ENCODE peak calls at places on chromosomes 7 and 10, in eight cellular contexts. P is DND-41, V is hepatocyte, Y is AG09309, S is fibroblast of pulmonary artery, Z is GM13976, H is cardiac fibroblast, F is breast epithelium. E is an unnamed sample.

GRCh38 chr7:27183682-27184341 is 1.2 kb downstream of the HOXA11 start:
- DNase-seq in F (no peak), V (no peak), S (no peak), Z (no peak), H (no peak), Y (no peak), P (no peak), E (no peak)

GRCh38 chr7:134619627-134620331 is 26.9 kb upstream of the BPGM start:
- DNase-seq in Z (no peak), V (no peak), F (no peak), S (peak; percentile 94), Y (peak; percentile 79), H (peak; percentile 86), P (no peak), E (peak; percentile 91)

GRCh38 chr10:122342293-122343134 is 32.0 kb upstream of the PLEKHA1 start:
- DNase-seq in S (peak; percentile 72), H (peak; percentile 72), V (peak; percentile 70), P (peak; percentile 61), F (no peak), Y (peak; percentile 50), Z (peak; percentile 65), E (peak; percentile 72)

GRCh38 chr7:150356265-150356897 is 12.2 kb upstream of the REPIN1 start:
- DNase-seq in F (no peak), P (peak; percentile 57), Y (no peak), S (peak; percentile 63), Z (peak; percentile 66), V (no peak), H (peak; percentile 58), E (peak; percentile 59)

GRCh38 chr7:86929293-86930109 is 130.0 kb downstream of the ELAPOR2 start:
- DNase-seq in F (no peak), Y (no peak), Z (no peak), H (no peak), V (no peak), S (no peak), P (no peak), E (no peak)

GRCh38 chr7:158176561-158177173 is 411.0 kb downstream of the PTPRN2 start:
- DNase-seq in P (no peak), H (no peak), Z (no peak), S (no peak), V (no peak), Y (no peak), F (no peak), E (no peak)

GRCh38 chr7:24123061-24123460 is 160.9 kb upstream of the NPY start:
- DNase-seq in V (no peak), P (no peak), F (no peak), Z (no peak), Y (peak; percentile 11), H (peak; percentile 1), S (no peak), E (peak; percentile 8)

GRCh38 chr7:26900283-26900682 is 35.9 kb upstream of the SKAP2 start:
- DNase-seq in Z (no peak), H (peak; percentile 1), Y (no peak), S (no peak), V (no peak), F (no peak), P (no peak), E (no peak)

GRCh38 chr7:126723966-126724544 is 528.7 kb downstream of the GRM8 start:
- DNase-seq in P (no peak), F (no peak), V (no peak), Z (no peak), H (no peak), Y (no peak), S (no peak), E (no peak)

GRCh38 chr7:112638675-112639400 is 151.4 kb downstream of the TMEM168 start:
- DNase-seq in V (no peak), S (no peak), P (no peak), Y (no peak), F (no peak), H (no peak), Z (no peak), E (no peak)

GRCh38 chr7:25840209-25840792 is 311.7 kb upstream of the NFE2L3 start:
- DNase-seq in S (no peak), H (peak; percentile 58), V (no peak), Y (no peak), Z (no peak), F (no peak), P (no peak), E (no peak)

GRCh38 chr7:25835191-25835590 is 316.8 kb upstream of the NFE2L3 start:
- DNase-seq in V (no peak), Z (no peak), F (no peak), Y (no peak), H (peak; percentile 45), S (no peak), P (no peak), E (peak; percentile 33)

GRCh38 chr7:25841575-25841974 is 310.4 kb upstream of the NFE2L3 start:
- DNase-seq in Y (no peak), P (no peak), H (no peak), S (no peak), F (no peak), V (no peak), Z (no peak), E (no peak)

GRCh38 chr7:25842201-25842726 is 309.7 kb upstream of the NFE2L3 start:
- DNase-seq in Z (no peak), H (peak; percentile 45), F (no peak), S (no peak), Y (no peak), P (no peak), V (no peak), E (no peak)

DNA sequence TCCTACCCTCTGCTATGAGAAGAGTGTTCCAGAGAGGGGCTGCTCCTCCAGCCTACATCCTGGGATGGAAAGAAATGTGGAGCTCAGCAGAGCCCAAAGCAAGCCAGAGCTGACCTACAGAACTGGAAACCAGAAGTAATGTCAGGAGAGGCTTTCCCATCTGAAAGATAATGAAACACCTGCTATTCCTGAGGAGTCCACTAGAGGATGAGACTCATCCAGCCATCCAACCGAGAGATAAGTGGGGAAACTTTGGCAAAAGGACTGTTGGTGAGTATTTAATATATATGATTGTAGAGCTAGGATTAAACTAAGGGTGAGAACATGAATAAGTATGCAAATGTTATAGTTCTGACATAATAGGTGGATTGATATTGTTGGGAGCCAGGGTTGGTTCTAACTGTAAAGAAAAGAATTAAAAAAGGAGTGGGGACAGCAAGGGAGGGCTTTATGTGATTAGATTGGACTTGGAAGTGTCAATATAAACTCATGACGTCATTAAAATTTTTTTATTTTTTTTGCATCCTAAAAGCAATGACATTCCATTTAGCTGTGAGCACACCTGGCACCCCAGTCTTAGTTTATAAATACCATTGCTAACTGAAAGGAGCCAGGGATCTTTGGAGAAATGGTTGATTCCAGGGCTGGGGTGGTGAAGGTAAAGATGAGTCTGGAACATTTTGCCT is 312.8 kb upstream of the NFE2L3 start:
- DNase-seq in Y (no peak), P (no peak), H (no peak), V (no peak), S (no peak), F (no peak), Z (no peak), E (no peak)
- TF ChIP-seq CTCF in Y (peak; percentile 54), P (peak; percentile 38), H (peak; percentile 48), V (peak; percentile 22), S (peak; percentile 37), F (no peak), Z (no peak), E (peak; percentile 61)

DNA sequence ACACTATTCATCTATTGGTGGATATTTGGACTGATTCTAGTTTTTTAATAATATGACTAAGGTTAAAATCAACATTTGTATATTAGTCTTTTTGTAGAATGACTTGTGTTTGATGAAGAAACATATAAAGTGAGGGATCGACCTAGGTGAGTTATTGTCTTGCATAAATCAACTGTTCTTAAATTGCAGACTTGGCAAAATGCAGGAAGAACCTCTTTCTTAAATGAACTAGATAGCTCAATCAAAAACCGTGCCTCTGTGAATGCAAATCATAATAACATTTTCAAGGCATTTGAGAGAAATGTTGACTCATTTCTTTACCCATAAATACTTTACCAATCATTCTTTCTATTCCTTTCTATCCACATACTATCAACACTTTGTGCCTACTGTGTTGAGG is 101.5 kb upstream of the ANK3 start:
- DNase-seq in Z (no peak), H (no peak), V (no peak), F (no peak), P (no peak), S (no peak), Y (no peak), E (no peak)
- TF ChIP-seq CTCF in Z (no peak), H (no peak), V (no peak), F (no peak), P (no peak), S (no peak), Y (no peak), E (no peak)

DNA sequence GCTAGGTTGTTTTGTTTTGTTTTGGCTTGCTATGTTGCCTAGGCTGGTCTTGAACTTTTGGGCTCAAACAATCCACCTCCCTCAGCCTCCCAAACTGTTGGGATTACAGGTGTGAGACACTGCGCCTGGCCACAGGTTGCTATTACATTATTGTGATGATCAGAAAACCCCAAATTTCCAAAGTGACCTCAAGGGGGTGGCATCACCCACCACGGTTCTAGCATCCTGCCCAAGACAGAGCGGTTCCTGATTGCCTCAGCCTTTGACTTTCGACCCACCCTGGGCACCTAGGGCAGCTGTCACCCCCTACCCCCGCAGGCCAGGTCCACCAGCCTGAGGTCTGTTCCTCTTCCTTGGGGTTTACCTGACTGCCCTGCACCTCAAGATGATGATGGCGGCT is 28.4 kb downstream of the SBDS start:
- DNase-seq in Z (peak; percentile 10), H (no peak), S (no peak), F (no peak), Y (no peak), V (no peak), P (no peak), E (no peak)
- TF ChIP-seq CTCF in Z (no peak), H (no peak), S (no peak), F (no peak), Y (no peak), V (no peak), P (no peak), E (no peak)

DNA sequence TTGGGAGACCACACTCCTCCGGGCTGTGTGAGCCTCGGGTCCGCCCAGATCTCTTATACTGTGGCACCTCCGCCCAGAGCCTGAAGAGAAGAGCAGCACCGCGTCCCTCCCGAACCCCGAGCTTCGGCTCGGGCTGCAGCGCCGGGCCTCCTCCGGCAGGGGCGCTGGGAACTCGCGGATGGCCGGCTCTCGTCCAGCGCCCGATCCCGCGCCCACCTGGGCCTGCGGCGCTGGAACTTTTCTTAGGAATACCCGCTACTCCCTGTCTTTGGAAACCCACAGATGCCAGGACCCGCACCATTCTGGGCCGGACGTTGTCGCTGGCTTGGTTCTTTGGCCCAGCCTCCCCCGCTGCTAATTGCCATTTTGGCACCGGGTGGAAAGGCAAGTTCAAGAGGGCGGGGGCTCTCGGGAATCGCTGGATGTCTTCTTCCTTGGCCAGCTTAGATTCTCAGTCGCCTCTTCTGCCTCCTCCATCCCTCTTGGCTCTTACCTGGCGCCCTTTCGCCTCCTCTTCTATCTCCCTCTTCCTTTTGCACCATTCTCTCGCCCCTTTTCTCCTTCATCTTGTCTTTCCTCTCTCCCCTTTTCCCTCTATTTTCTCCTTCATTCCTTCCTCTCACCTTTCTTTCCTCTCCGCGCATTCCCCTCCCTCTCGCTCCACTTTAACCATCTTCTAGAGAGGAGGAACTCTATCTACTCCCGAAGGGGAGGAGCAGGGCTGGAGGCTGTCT is 2.1 kb upstream of the SORCS3 start:
- DNase-seq in Y (no peak), P (no peak), S (no peak), F (no peak), Z (peak; percentile 49), V (peak; percentile 68), H (no peak), E (no peak)
- TF ChIP-seq CTCF in Y (peak; percentile 42), P (no peak), S (no peak), F (no peak), Z (peak; percentile 25), V (peak; percentile 67), H (peak; percentile 17), E (peak; percentile 29)

E was measured in fibroblast of the aortic adventitia.